ENCODE peak calls at places on chromosomes 4 and X, in eight cellular contexts. U is substantia nigra, J is RWPE1, B is NCI-H1694, S is prostate gland, Y is mucosa of descending colon, C is T47D, R is RPMI7951. F is an unnamed sample.

GRCh38 chrX:46376246-46376885 is 168.9 kb downstream of the ZNF674 start:
- DNase-seq in S (peak), B (no peak), J (peak), U (no peak), Y (no peak), R (peak), C (peak), F (peak)

GRCh38 chr4:145933134-145933533 is 5.5 kb downstream of the ZNF827 start:
- DNase-seq in C (no peak), U (no peak), B (no peak), Y (no peak), R (no peak), J (no peak), S (no peak), F (no peak)

GRCh38 chr4:131499139-131499873 is 1649.8 kb upstream of the PCDH10 start:
- DNase-seq in U (no peak), Y (no peak), J (peak), C (no peak), S (no peak), R (peak), B (peak), F (no peak)

GRCh38 chr4:4270529-4270928 is 19.4 kb downstream of the LYAR start:
- DNase-seq in R (no peak), B (no peak), Y (no peak), S (no peak), J (no peak), C (no peak), U (no peak), F (no peak)

GRCh38 chr4:168815373-168816345 is 194.4 kb downstream of the CBR4 start:
- DNase-seq in C (no peak), Y (no peak), B (no peak), J (no peak), U (no peak), S (peak), R (peak), F (no peak)

GRCh38 chr4:188887905-188888304 is 748.7 kb downstream of the TRIML1 start:
- DNase-seq in C (no peak), S (no peak), B (no peak), J (no peak), R (no peak), U (no peak), Y (no peak), F (no peak)

GRCh38 chr4:110306363-110306762 is 107.9 kb upstream of the ELOVL6 start:
- DNase-seq in U (no peak), B (no peak), Y (no peak), R (peak), S (no peak), J (no peak), C (no peak), F (no peak)

GRCh38 chrX:107542500-107542899 is 85.8 kb upstream of the PRPS1 start:
- DNase-seq in J (peak), U (no peak), S (peak), C (no peak), B (no peak), R (peak), Y (no peak), F (peak)

GRCh38 chr4:22901631-22902030 is 208.9 kb downstream of the GBA3 start:
- DNase-seq in B (no peak), C (no peak), U (no peak), S (no peak), Y (no peak), J (no peak), R (no peak), F (no peak)

GRCh38 chr4:119209077-119209476 is 3.4 kb upstream of the USP53 start:
- DNase-seq in B (no peak), J (peak), U (no peak), S (no peak), Y (no peak), C (no peak), R (peak), F (no peak)

GRCh38 chr4:2489841-2490552 is 21.1 kb downstream of the RNF4 start:
- DNase-seq in B (no peak), Y (no peak), J (no peak), S (no peak), R (no peak), C (no peak), U (no peak), F (peak)

GRCh38 chr4:26325191-26325590 is 4.4 kb downstream of the RBPJ start:
- DNase-seq in C (no peak), B (no peak), J (no peak), U (no peak), Y (no peak), R (peak), S (no peak), F (no peak)

GRCh38 chr4:336099-336892 is 1.3 kb upstream of the ZNF141 start:
- DNase-seq in B (no peak), U (no peak), R (no peak), S (no peak), C (peak), J (peak), Y (peak), F (no peak)

GRCh38 chr4:67071641-67072040 is 473.7 kb downstream of the CENPC start:
- DNase-seq in B (no peak), J (no peak), S (no peak), Y (no peak), U (no peak), R (no peak), C (no peak), F (no peak)

GRCh38 chr4:53702334-53703266 is 111.3 kb upstream of the LNX1 start:
- DNase-seq in Y (peak), B (peak), R (peak), U (peak), C (no peak), S (peak), J (peak), F (peak)

GRCh38 chr4:123603165-123603564 is 206.6 kb downstream of the SPRY1 start:
- DNase-seq in J (peak), R (peak), C (no peak), Y (peak), U (no peak), S (no peak), B (no peak), F (no peak)

GRCh38 chr4:1036095-1036494 is 24.7 kb downstream of the FGFRL1 start:
- DNase-seq in R (no peak), Y (no peak), B (no peak), U (no peak), J (no peak), C (no peak), S (no peak), F (no peak)

GRCh38 chr4:165415910-165416309 is 37.1 kb downstream of the CPE start:
- DNase-seq in R (no peak), Y (no peak), J (no peak), B (no peak), C (no peak), S (no peak), U (no peak), F (no peak)

GRCh38 chr4:184416913-184417734 is 57.2 kb downstream of the IRF2 start:
- DNase-seq in J (no peak), R (peak), C (no peak), Y (no peak), U (no peak), B (no peak), S (no peak), F (no peak)

GRCh38 chrX:85243761-85244410 is at the start of the genes SATL1 and ZNF711:
- DNase-seq in R (peak), U (peak), C (peak), Y (peak), B (peak), S (peak), J (peak), F (no peak)

GRCh38 chr4:88599714-88600113 is 7.4 kb downstream of the HERC3 start:
- DNase-seq in R (peak), J (no peak), C (no peak), B (no peak), U (no peak), S (no peak), Y (no peak), F (no peak)

GRCh38 chrX:108036298-108036973 is 8.4 kb upstream of the VSIG1 start:
- DNase-seq in B (no peak), C (no peak), R (peak), Y (no peak), U (no peak), J (peak), S (no peak), F (peak)

GRCh38 chr4:78145622-78146021 is 88.5 kb downstream of the FRAS1 start:
- DNase-seq in C (no peak), S (no peak), U (no peak), J (no peak), Y (no peak), B (no peak), R (no peak), F (no peak)

GRCh38 chrX:78517124-78517523 is 142.0 kb downstream of the RTL3 start:
- DNase-seq in Y (no peak), C (no peak), S (no peak), J (no peak), B (no peak), R (peak), U (no peak), F (no peak)

GRCh38 chr4:1297456-1298325 is 8.0 kb downstream of the MAEA start:
- DNase-seq in U (no peak), Y (no peak), C (no peak), R (no peak), B (no peak), S (no peak), J (no peak), F (no peak)

GRCh38 chr4:100421356-100421978 is 96.4 kb downstream of the EMCN start:
- DNase-seq in Y (no peak), R (peak), U (no peak), S (no peak), C (no peak), B (peak), J (peak), F (no peak)

GRCh38 chrX:148535639-148536038 is 35.2 kb downstream of the AFF2 start:
- DNase-seq in J (peak), S (no peak), B (no peak), U (no peak), C (no peak), Y (no peak), R (peak), F (no peak)

GRCh38 chr4:107366900-107367299 is 330.8 kb upstream of the DKK2 start:
- DNase-seq in Y (no peak), C (no peak), S (no peak), R (no peak), B (no peak), U (no peak), J (no peak), F (no peak)

GRCh38 chrX:21723814-21724213 is 34.1 kb downstream of the SMPX start:
- DNase-seq in J (no peak), U (no peak), C (no peak), B (peak), Y (no peak), R (no peak), S (no peak), F (no peak)

GRCh38 chr4:184313710-184314659 is 96.3 kb upstream of the ENPP6 start:
- DNase-seq in J (no peak), Y (no peak), B (no peak), U (no peak), S (no peak), C (no peak), R (no peak), F (no peak)

GRCh38 chr4:114077610-114078009 is 98.2 kb upstream of the ARSJ start:
- DNase-seq in R (peak), Y (no peak), S (no peak), B (no peak), C (no peak), U (no peak), J (peak), F (no peak)

GRCh38 chrX:153708415-153708814 is 15.8 kb downstream of the BCAP31 start:
- DNase-seq in S (peak), B (peak), Y (peak), C (no peak), J (peak), U (peak), R (peak), F (no peak)

GRCh38 chr4:108571027-108571569 is 49.3 kb upstream of the RPL34 start:
- DNase-seq in U (no peak), R (no peak), C (no peak), Y (no peak), J (no peak), B (no peak), S (no peak), F (no peak)

GRCh38 chrX:10884246-10884645 is 226.9 kb upstream of the HCCS start:
- DNase-seq in J (no peak), Y (no peak), S (no peak), C (no peak), R (no peak), U (no peak), B (no peak), F (no peak)